ENCODE peak calls at places on chromosomes 2 and 18, in seven cellular contexts. U, I, E, X, A, O and R are unnamed samples.
A peak's percentile ranks its signal among the peaks of the same experiment; 100 is the strongest.

GRCh38 chr2:235551965-235552364 is 58.1 kb downstream of the AGAP1 start:
- DNase-seq in O (peak; percentile 81), U (no peak), I (peak; percentile 68), E (peak; percentile 9), X (no peak), A (no peak), R (no peak)

GRCh38 chr2:43513216-43513615 is 82.6 kb downstream of the THADA start:
- DNase-seq in U (no peak), E (no peak), X (no peak), A (no peak), I (peak; percentile 46), O (no peak), R (no peak)

GRCh38 chr2:68466361-68466777 is 725 bp downstream of the FBXO48 start:
- DNase-seq in O (no peak), E (peak; percentile 58), X (peak; percentile 66), A (no peak), U (peak; percentile 30), I (peak; percentile 77), R (no peak)

GRCh38 chr2:106882658-106883057 is 3.3 kb downstream of the ST6GAL2 start:
- DNase-seq in A (no peak), I (peak; percentile 6), E (no peak), O (no peak), X (no peak), U (no peak), R (no peak)

GRCh38 chr2:45706028-45706427 is 54.6 kb downstream of the PRKCE start:
- DNase-seq in I (peak; percentile 56), E (no peak), A (no peak), U (peak; percentile 20), X (no peak), O (no peak), R (no peak)

GRCh38 chr2:42910657-42911405 is 118.4 kb upstream of the HAAO start:
- DNase-seq in A (no peak), U (no peak), E (no peak), X (no peak), O (no peak), I (no peak), R (peak; percentile 66)

GRCh38 chr2:11811036-11811654 is 64.7 kb downstream of the LPIN1 start:
- DNase-seq in I (no peak), A (no peak), X (no peak), O (no peak), E (no peak), U (no peak), R (peak; percentile 72)

GRCh38 chr2:239113164-239113563 is 265.3 kb downstream of the TWIST2 start:
- DNase-seq in X (no peak), A (no peak), U (peak; percentile 4), E (no peak), O (no peak), I (peak; percentile 32), R (no peak)

GRCh38 chr18:59917422-59917821 is 17.6 kb downstream of the PMAIP1 start:
- DNase-seq in O (peak; percentile 58), A (no peak), U (no peak), I (peak; percentile 37), X (no peak), E (no peak), R (no peak)

GRCh38 chr2:142824756-142825155 is 52.7 kb upstream of the KYNU start:
- DNase-seq in A (no peak), I (peak; percentile 20), E (no peak), U (no peak), X (no peak), O (no peak), R (no peak)

GRCh38 chr2:65199194-65199593 is 28.4 kb upstream of the ACTR2 start:
- DNase-seq in U (no peak), I (no peak), A (no peak), O (no peak), X (no peak), E (no peak), R (no peak)

GRCh38 chr18:11901826-11902438 is 6.2 kb downstream of the MPPE1 start:
- DNase-seq in O (no peak), I (no peak), U (no peak), A (no peak), X (no peak), E (no peak), R (no peak)

GRCh38 chr2:6968319-6969100 is 51.3 kb downstream of the RNF144A start:
- DNase-seq in I (peak; percentile 17), U (peak; percentile 38), A (no peak), E (no peak), X (no peak), O (no peak), R (no peak)

GRCh38 chr2:1713156-1713838 is 31.0 kb downstream of the PXDN start:
- DNase-seq in I (no peak), X (no peak), A (peak; percentile 37), U (no peak), E (no peak), O (no peak), R (peak; percentile 10)

GRCh38 chr18:48455555-48456478 is 46.6 kb upstream of the ZBTB7C start:
- DNase-seq in A (peak; percentile 48), I (peak; percentile 69), O (no peak), X (peak; percentile 65), U (peak; percentile 89), E (peak; percentile 98), R (no peak)

GRCh38 chr18:31040982-31041345 is 1.6 kb downstream of the DSC3 start:
- DNase-seq in A (no peak), U (no peak), E (no peak), I (peak; percentile 1), X (no peak), O (no peak), R (no peak)

GRCh38 chr18:31041346-31042067 is 1.0 kb downstream of the DSC3 start:
- DNase-seq in O (peak; percentile 44), U (no peak), X (no peak), I (no peak), E (no peak), A (peak; percentile 41), R (peak; percentile 86)

GRCh38 chr18:31043709-31044108 is 1.2 kb upstream of the DSC3 start:
- DNase-seq in I (no peak), U (no peak), A (no peak), O (no peak), X (no peak), E (no peak), R (no peak)

GRCh38 chr18:31042391-31043181 is at the start of gene DSC3:
- DNase-seq in O (peak; percentile 53), E (no peak), U (no peak), I (peak; percentile 0), X (no peak), A (peak; percentile 45), R (peak; percentile 92)

DNA sequence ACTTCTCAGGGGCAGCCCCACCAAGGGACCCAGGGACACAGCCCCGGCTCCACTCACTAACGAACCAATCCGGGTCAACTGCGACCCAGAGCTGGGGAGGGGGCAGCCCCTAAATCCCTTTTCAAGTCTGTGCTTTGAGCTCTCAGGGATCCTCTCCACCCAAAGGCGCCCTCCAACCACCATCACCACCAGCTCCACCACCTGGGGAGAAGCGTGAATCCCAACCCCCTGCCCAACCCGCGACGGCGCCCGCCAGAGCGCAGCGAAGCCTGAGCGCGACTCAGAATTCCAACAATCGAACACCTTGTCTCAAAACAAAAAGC is 513 bp downstream of the DSC3 start:
- DNase-seq in O (no peak), X (no peak), E (no peak), A (no peak), U (no peak), I (no peak), R (no peak)
- H3K4me3 ChIP-seq in O (no peak overlapping the region), X (no peak overlapping the region), E (no peak overlapping the region), A (no peak overlapping the region), U (peak overlapping the region; percentile 38), I (no peak overlapping the region), R (peak overlapping the region; percentile 46)

DNA sequence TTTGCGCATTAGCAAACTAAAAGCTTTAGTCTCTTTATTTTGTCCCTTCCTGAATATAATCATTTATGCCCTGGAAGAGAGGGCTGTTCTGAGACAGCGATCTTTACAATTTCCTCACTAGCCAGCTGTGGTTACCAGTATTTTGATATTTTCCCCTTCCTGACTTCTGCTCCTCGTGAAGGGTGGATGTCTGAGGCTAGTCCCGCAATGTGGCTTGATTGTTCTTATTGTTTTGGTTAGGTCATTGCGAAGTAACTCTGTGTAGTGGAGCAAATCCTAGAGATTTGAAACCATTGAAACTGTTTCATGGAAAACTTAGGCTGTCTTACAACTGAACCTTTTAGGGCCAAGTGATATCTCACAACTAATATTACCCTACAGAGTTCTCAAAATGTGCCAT is 2.4 kb downstream of the MRPL33 start:
- DNase-seq in A (no peak), I (no peak), U (no peak), X (no peak), E (no peak), O (no peak), R (no peak)
- H3K4me3 ChIP-seq in A (peak overlapping the region; percentile 42), I (no peak overlapping the region), U (no peak overlapping the region), X (no peak overlapping the region), E (no peak overlapping the region), O (no peak overlapping the region), R (no peak overlapping the region)

GRCh38 chr18:1037766-1038165 is 133.1 kb downstream of the ADCYAP1 start:
- DNase-seq in X (no peak), A (no peak), E (no peak), O (no peak), I (no peak), U (no peak), R (no peak)

GRCh38 chr18:1039421-1039820 is 134.8 kb downstream of the ADCYAP1 start:
- DNase-seq in O (no peak), U (no peak), X (no peak), I (no peak), A (no peak), E (no peak), R (no peak)

GRCh38 chr18:1034971-1035370 is 130.3 kb downstream of the ADCYAP1 start:
- DNase-seq in U (no peak), A (no peak), X (no peak), O (no peak), E (no peak), I (no peak), R (no peak)

GRCh38 chr18:1036926-1037325 is 132.3 kb downstream of the ADCYAP1 start:
- DNase-seq in A (no peak), X (no peak), I (no peak), U (no peak), E (no peak), O (no peak), R (no peak)
- H3K4me3 ChIP-seq in A (no peak overlapping the region), X (no peak overlapping the region), I (no peak overlapping the region), U (no peak overlapping the region), E (no peak overlapping the region), O (no peak overlapping the region), R (no peak overlapping the region)

DNA sequence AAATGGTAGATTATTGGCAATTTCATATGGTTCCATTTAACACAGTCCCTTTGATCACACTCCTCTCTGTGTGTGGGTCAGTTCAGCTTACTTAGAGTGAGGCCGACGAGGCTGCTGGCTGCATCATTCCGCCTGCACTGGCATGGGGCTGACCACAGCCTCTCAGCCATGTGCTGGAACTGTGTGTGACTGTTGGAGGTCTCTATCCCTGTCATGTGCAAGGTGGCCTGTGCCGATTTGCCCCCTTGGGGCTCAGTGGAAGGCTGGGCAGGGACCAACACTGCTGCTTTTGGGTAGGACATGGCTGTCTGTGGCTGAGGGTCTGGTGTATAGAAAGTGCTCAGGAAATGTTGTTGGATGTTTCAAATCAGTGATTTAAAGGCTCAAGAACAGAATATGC is 454.0 kb upstream of the HS6ST1 start:
- DNase-seq in U (no peak), I (no peak), X (no peak), O (no peak), A (peak; percentile 12), E (no peak), R (no peak)
- H3K4me3 ChIP-seq in U (no peak overlapping the region), I (no peak overlapping the region), X (no peak overlapping the region), O (no peak overlapping the region), A (no peak overlapping the region), E (no peak overlapping the region), R (no peak overlapping the region)